ENCODE peak calls at places on chromosomes 6 and 20, in seven cellular contexts. I is neuronal stem cell; C is HCT116; V is H1; D is uterus; J is right atrium auricular region; T is CD8-positive, alpha-beta memory T cell. Z is an unnamed sample. For H3K36me3 and H3K4me1, the result is how much of the 10 kb centered on the place peaks cover.

GRCh38 chr6:3351105-3351676 is 92.4 kb downstream of the PSMG4 start:
- DNase-seq in I (peak), C (no peak), V (no peak), D (no peak), J (no peak), T (no peak), Z (peak)

GRCh38 chr20:61126369-61127195 is 125.5 kb upstream of the CDH4 start:
- DNase-seq in I (no peak), C (no peak), V (no peak), D (no peak), J (no peak), T (no peak), Z (no peak)

GRCh38 chr6:25296980-25297379 is 17.8 kb downstream of the CARMIL1 start:
- DNase-seq in I (no peak), C (no peak), V (no peak), D (no peak), J (no peak), T (no peak), Z (no peak)

GRCh38 chr6:31907158-31907813 is 5.4 kb upstream of the ZBTB12 start:
- DNase-seq in I (no peak), C (no peak), V (no peak), D (peak), J (no peak), T (no peak), Z (no peak)

GRCh38 chr6:135129139-135129867 is 51.8 kb upstream of the MYB start:
- DNase-seq in I (no peak), C (no peak), V (no peak), D (no peak), J (no peak), T (peak), Z (no peak)

GRCh38 chr6:30158475-30159025 is 2.5 kb downstream of the TRIM10 start:
- DNase-seq in I (no peak), C (no peak), V (no peak), D (no peak), J (no peak), T (no peak), Z (no peak)

GRCh38 chr6:36427781-36428345 is 14.8 kb downstream of the PXT1 start:
- DNase-seq in I (no peak), C (no peak), V (no peak), D (no peak), J (no peak), T (no peak), Z (no peak)

GRCh38 chr6:33771342-33772113 is 17.4 kb downstream of the LEMD2 start:
- DNase-seq in I (peak), C (peak), V (peak), D (peak), J (peak), T (peak), Z (peak)

GRCh38 chr20:61499859-61500258 is 247.8 kb downstream of the CDH4 start:
- DNase-seq in I (no peak), C (no peak), V (no peak), D (no peak), J (no peak), T (no peak), Z (no peak)

GRCh38 chr6:111757342-111757741 is 115.9 kb downstream of the FYN start:
- DNase-seq in I (no peak), C (no peak), V (no peak), D (no peak), J (no peak), T (peak), Z (no peak)

GRCh38 chr20:55528482-55528881 is 476.8 kb downstream of the CBLN4 start:
- DNase-seq in I (no peak), C (no peak), V (no peak), D (no peak), J (no peak), T (no peak), Z (no peak)

GRCh38 chr20:54103067-54103761 is 32.8 kb upstream of the BCAS1 start:
- DNase-seq in I (peak), C (peak), V (peak), D (peak), J (peak), T (peak), Z (peak)

GRCh38 chr6:85069577-85069976 is 305.2 kb upstream of the TBX18 start:
- DNase-seq in I (no peak), C (no peak), V (no peak), D (no peak), J (no peak), T (no peak), Z (no peak)

GRCh38 chr6:24547243-24547642 is 52.5 kb downstream of the ALDH5A1 start:
- DNase-seq in I (no peak), C (no peak), V (peak), D (no peak), J (no peak), T (peak), Z (no peak)

GRCh38 chr6:88761237-88762031 is 202.0 kb downstream of the RNGTT start:
- DNase-seq in I (no peak), C (no peak), V (no peak), D (no peak), J (no peak), T (no peak), Z (no peak)

GRCh38 chr20:57661201-57662027 is 41.2 kb upstream of the ZBP1 start:
- DNase-seq in I (no peak), C (no peak), V (peak), D (peak), J (no peak), T (no peak), Z (peak)

GRCh38 chr6:48069280-48069679 is 41.7 kb downstream of the PTCHD4 start:
- DNase-seq in I (no peak), C (no peak), V (peak), D (no peak), J (no peak), T (no peak), Z (no peak)

GRCh38 chr6:63492476-63492875 is 79.8 kb upstream of the LOC128125822 start:
- DNase-seq in I (no peak), C (no peak), V (no peak), D (no peak), J (no peak), T (no peak), Z (no peak)

GRCh38 chr20:43188861-43189613 is 669 bp downstream of the PTPRT start:
- DNase-seq in I (no peak), C (no peak), V (peak), D (no peak), J (no peak), T (no peak), Z (no peak)

GRCh38 chr20:63766695-63767426 is 27.3 kb downstream of the SLC2A4RG start:
- DNase-seq in I (no peak), C (no peak), V (no peak), D (no peak), J (no peak), T (no peak), Z (no peak)

GRCh38 chr6:505374-505773 is 113.8 kb downstream of the IRF4 start:
- DNase-seq in I (no peak), C (no peak), V (no peak), D (no peak), J (no peak), T (no peak), Z (no peak)

GRCh38 chr20:46621492-46621891 is 29.8 kb downstream of the SLC13A3 start:
- DNase-seq in I (no peak), C (no peak), V (no peak), D (no peak), J (no peak), T (no peak), Z (no peak)

GRCh38 chr6:113635222-113635970 is 221.7 kb upstream of the MARCKS start:
- DNase-seq in I (no peak), C (no peak), V (no peak), D (no peak), J (no peak), T (no peak), Z (no peak)

GRCh38 chr20:12372557-12372956 is 454.9 kb downstream of the BTBD3 start:
- DNase-seq in I (no peak), C (no peak), V (no peak), D (no peak), J (no peak), T (no peak), Z (no peak)

GRCh38 chr20:49268600-49269365 is 9.1 kb downstream of the ZNFX1 start:
- DNase-seq in I (no peak), C (no peak), V (no peak), D (no peak), J (no peak), T (no peak), Z (no peak)

GRCh38 chr6:3525915-3526314 is 69.1 kb upstream of the SLC22A23 start:
- DNase-seq in I (no peak), C (no peak), V (no peak), D (no peak), J (no peak), T (no peak), Z (no peak)

GRCh38 chr20:11978496-11978895 is 60.8 kb downstream of the BTBD3 start:
- DNase-seq in I (no peak), C (no peak), V (no peak), D (no peak), J (no peak), T (no peak), Z (no peak)

GRCh38 chr20:62352402-62353288 is 14.5 kb downstream of the LAMA5 start:
- DNase-seq in I (no peak), C (no peak), V (no peak), D (peak), J (peak), T (no peak), Z (peak)

GRCh38 chr6:156977527-156978291 is 200.5 kb downstream of the ARID1B start:
- DNase-seq in I (no peak), C (no peak), V (no peak), D (peak), J (no peak), T (no peak), Z (peak)

GRCh38 chr20:31749223-31749622 is 10.1 kb downstream of the TPX2 start:
- DNase-seq in I (no peak), C (no peak), V (no peak), D (no peak), J (no peak), T (no peak), Z (no peak)
- H3K36me3 ChIP-seq in I (half or more), C (under half), V (under half), D (under half), J (under half), T (under half), Z (under half)

GRCh38 chr6:6972456-6972855 is 135.3 kb upstream of the RREB1 start:
- DNase-seq in I (no peak), C (no peak), V (no peak), D (no peak), J (no peak), T (no peak), Z (no peak)
- H3K4me1 ChIP-seq in I (under half), C (under half), V (under half), D (under half), J (under half), T (under half), Z (under half)

GRCh38 chr6:53095270-53095669 is 30.1 kb downstream of the FBXO9 start:
- DNase-seq in I (no peak), C (no peak), V (no peak), D (no peak), J (no peak), T (no peak), Z (no peak)
- H3K36me3 ChIP-seq in I (half or more), C (half or more), V (under half), D (under half), J (half or more), T (half or more), Z (half or more)

DNA sequence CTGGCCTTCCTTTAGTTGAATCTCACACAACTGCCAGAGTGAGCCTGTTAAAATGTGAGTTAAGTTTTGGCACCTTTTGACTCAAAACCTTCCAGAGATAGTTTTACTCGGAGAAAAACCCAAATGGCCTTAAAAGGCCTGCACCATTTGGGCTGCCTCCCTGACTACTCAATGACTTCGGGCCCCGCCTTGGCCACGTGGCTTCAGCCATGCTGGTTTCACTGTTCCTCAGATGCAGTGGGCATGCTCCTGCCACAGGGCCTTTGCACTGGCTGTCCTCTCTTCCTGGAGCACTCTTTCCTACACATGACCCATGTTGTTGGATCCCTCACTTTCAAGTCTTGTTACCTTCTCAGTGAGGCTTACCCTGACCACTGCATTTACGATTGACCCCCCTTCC is 18.3 kb downstream of the VEGFA start:
- DNase-seq in I (no peak), C (no peak), V (no peak), D (no peak), J (no peak), T (no peak), Z (no peak)
- H3K4me1 ChIP-seq in I (under half), C (under half), V (under half), D (under half), J (under half), T (under half), Z (under half)

Z was measured in sigmoid colon.